ENCODE peak calls at places on chromosomes 12 and 14, in six cellular contexts. N, W, Q, M, F and Y are unnamed samples. For H3K4me1, the result is how much of the 10 kb centered on the place peaks cover.

GRCh38 chr12:76020731-76021672 is 10.6 kb downstream of the PHLDA1 start:
- DNase-seq in M (no peak), F (peak), N (peak), Q (peak), W (no peak), Y (no peak)

GRCh38 chr14:95561001-95561412 is 26.2 kb downstream of the GLRX5 start:
- DNase-seq in M (peak), W (peak), Q (peak), F (peak), N (peak), Y (peak)

GRCh38 chr12:111597731-111598636 is 1.1 kb downstream of the ATXN2 start:
- DNase-seq in M (no peak), W (peak), F (peak), N (peak), Q (peak), Y (peak)

GRCh38 chr12:6334359-6334758 is 7.5 kb downstream of the TNFRSF1A start:
- DNase-seq in Q (no peak), W (no peak), F (no peak), N (no peak), M (no peak), Y (no peak)

GRCh38 chr14:104278214-104278534 is 139.8 kb downstream of the KIF26A start:
- DNase-seq in F (no peak), W (no peak), N (no peak), Q (no peak), M (no peak), Y (no peak)

GRCh38 chr12:40286583-40286982 is 61.8 kb downstream of the LRRK2 start:
- DNase-seq in M (no peak), F (peak), W (no peak), N (no peak), Q (no peak), Y (no peak)

GRCh38 chr12:25151476-25151875 is 43.5 kb downstream of the DNAI7 start:
- DNase-seq in F (peak), Q (peak), N (peak), M (peak), W (no peak), Y (peak)

GRCh38 chr14:96037891-96038557 is 1.1 kb upstream of the C14orf132 start:
- DNase-seq in F (peak), M (peak), N (peak), Q (peak), W (no peak), Y (no peak)

GRCh38 chr12:127785535-127785934 is 481.4 kb upstream of the TMEM132C start:
- DNase-seq in M (no peak), W (no peak), Q (peak), N (peak), F (peak), Y (no peak)

GRCh38 chr12:58277231-58277630 is 335.9 kb downstream of the ATP23 start:
- DNase-seq in N (no peak), Q (no peak), F (no peak), M (no peak), W (no peak), Y (no peak)

GRCh38 chr12:14416658-14417057 is 51.2 kb downstream of the ATF7IP start:
- DNase-seq in Q (peak), W (no peak), M (no peak), N (peak), F (peak), Y (peak)

GRCh38 chr12:48067250-48067938 is 38.5 kb downstream of the SENP1 start:
- DNase-seq in Q (no peak), W (no peak), F (no peak), M (no peak), N (no peak), Y (no peak)

GRCh38 chr14:49970474-49971147 is 77.7 kb downstream of the ARF6 start:
- DNase-seq in Q (peak), W (no peak), M (no peak), N (peak), F (no peak), Y (peak)

GRCh38 chr12:29208060-29208459 is 59.0 kb downstream of the FAR2 start:
- DNase-seq in W (no peak), M (no peak), F (no peak), Q (no peak), N (no peak), Y (no peak)

GRCh38 chr12:90959538-90960139 is 4.7 kb upstream of the CCER1 start:
- DNase-seq in Q (peak), F (peak), W (no peak), M (no peak), N (peak), Y (no peak)

GRCh38 chr14:101755591-101756324 is 5.8 kb upstream of the PPP2R5C start:
- DNase-seq in Q (no peak), F (no peak), W (peak), M (no peak), N (no peak), Y (no peak)

GRCh38 chr14:91078095-91078737 is 17.8 kb upstream of the RPS6KA5 start:
- DNase-seq in F (no peak), Q (no peak), W (no peak), M (no peak), N (no peak), Y (no peak)

GRCh38 chr14:92692822-92693226 is 55.6 kb downstream of the LGMN start:
- DNase-seq in W (peak), M (no peak), Q (peak), F (peak), N (peak), Y (peak)

GRCh38 chr12:93442411-93443340 is 929 bp upstream of the UBE2N start:
- DNase-seq in M (no peak), Q (no peak), N (no peak), F (peak), W (no peak), Y (no peak)

GRCh38 chr12:8664228-8664963 is 1.8 kb upstream of the MFAP5 start:
- DNase-seq in W (no peak), Q (no peak), M (no peak), N (peak), F (no peak), Y (peak)

GRCh38 chr12:8822298-8822697 is at the start of gene A2ML1:
- DNase-seq in Q (no peak), M (no peak), N (no peak), W (no peak), F (peak), Y (no peak)

GRCh38 chr12:99444859-99445316 is 202.7 kb upstream of the GARIN6 start:
- DNase-seq in W (no peak), N (peak), Q (no peak), M (no peak), F (peak), Y (no peak)

GRCh38 chr12:26630546-26631027 is 202.4 kb downstream of the ITPR2 start:
- DNase-seq in M (no peak), W (no peak), Q (peak), F (no peak), N (peak), Y (no peak)

GRCh38 chr14:69093551-69094421 is 59.1 kb downstream of the DCAF5 start:
- DNase-seq in F (peak), N (peak), M (no peak), W (no peak), Q (peak), Y (no peak)

GRCh38 chr12:132329036-132329738 is at the start of gene GALNT9:
- DNase-seq in W (no peak), N (peak), Q (peak), M (no peak), F (no peak), Y (no peak)

GRCh38 chr12:54388214-54389138 is 3.9 kb upstream of the ZNF385A start:
- DNase-seq in Q (no peak), N (no peak), M (no peak), F (no peak), W (peak), Y (no peak)

GRCh38 chr12:16112626-16113560 is 164.6 kb downstream of the SLC15A5 start:
- DNase-seq in F (no peak), N (no peak), W (no peak), Q (peak), M (no peak), Y (peak)
- TF ChIP-seq CTCF in F (no peak), N (no peak), W (no peak), Q (no peak), M (no peak), Y (no peak)

GRCh38 chr12:1935700-1936378 is 17.4 kb upstream of the CACNA2D4 start:
- DNase-seq in W (no peak), Q (no peak), M (no peak), F (no peak), N (no peak), Y (no peak)

GRCh38 chr12:1934068-1934467 is 15.6 kb upstream of the CACNA2D4 start:
- DNase-seq in M (no peak), F (no peak), N (no peak), W (no peak), Q (no peak), Y (no peak)

GRCh38 chr12:1933342-1933992 is 15.0 kb upstream of the CACNA2D4 start:
- DNase-seq in M (no peak), W (peak), N (peak), Q (no peak), F (no peak), Y (no peak)

GRCh38 chr12:1935242-1935641 is 16.8 kb upstream of the CACNA2D4 start:
- DNase-seq in W (peak), Q (no peak), N (no peak), F (no peak), M (no peak), Y (no peak)

DNA sequence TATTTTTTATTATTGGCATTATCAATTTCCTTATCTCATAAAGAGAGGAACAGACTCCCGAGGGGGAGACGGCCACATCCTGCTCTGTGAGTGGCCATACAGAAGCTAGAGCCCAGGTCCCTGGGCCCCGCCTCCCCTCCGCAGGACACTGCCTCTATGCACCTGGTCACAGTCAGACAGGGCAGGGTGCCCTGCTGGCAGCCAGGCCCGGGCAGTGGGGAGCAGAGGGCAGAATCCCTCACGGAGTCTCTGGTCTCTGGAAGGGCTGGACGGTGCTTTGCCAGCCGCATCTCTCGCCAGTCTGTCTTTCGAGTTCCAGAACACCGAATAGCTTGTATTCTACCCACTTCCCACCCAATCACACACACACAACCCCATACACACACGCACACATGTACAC is 16.4 kb upstream of the CACNA2D4 start:
- DNase-seq in F (no peak), W (peak), Q (no peak), N (no peak), M (no peak), Y (no peak)
- H3K4me1 ChIP-seq in F (under half), W (under half), Q (under half), N (under half), M (half or more), Y (under half)

GRCh38 chr12:55725556-55725955 is 3.3 kb downstream of the CD63 start:
- DNase-seq in F (no peak), W (no peak), N (no peak), M (no peak), Q (no peak), Y (no peak)

GRCh38 chr12:55722948-55723347 is 2.8 kb downstream of the RDH5 start:
- DNase-seq in Q (no peak), N (no peak), W (no peak), F (no peak), M (no peak), Y (no peak)

GRCh38 chr12:55724226-55724939 is 4.2 kb downstream of the RDH5 start:
- DNase-seq in Q (peak), W (peak), M (no peak), F (no peak), N (peak), Y (no peak)

GRCh38 chr12:55723516-55724225 is 3.5 kb downstream of the RDH5 start:
- DNase-seq in F (no peak), M (no peak), Q (no peak), N (no peak), W (no peak), Y (no peak)

DNA sequence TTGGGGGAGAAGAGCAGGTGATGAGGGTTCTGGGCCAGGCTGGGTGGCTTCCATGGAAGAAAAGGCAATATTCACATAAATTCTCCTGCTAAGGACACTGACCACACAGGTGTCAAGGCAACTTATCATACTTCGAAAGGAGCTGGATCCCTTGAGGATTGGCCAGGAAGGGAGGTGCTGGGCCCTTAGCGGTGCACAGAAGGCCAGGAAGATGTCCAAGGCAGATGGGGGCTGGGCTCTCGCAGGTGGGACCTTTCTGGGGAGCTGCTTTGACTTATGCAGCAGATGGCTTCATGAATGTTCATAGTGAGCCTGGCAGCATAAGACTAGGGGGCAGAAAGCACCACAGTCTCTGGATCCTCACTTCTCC is 3.9 kb downstream of the CD63 start:
- DNase-seq in M (no peak), N (no peak), W (no peak), F (no peak), Q (no peak), Y (no peak)
- TF ChIP-seq CTCF in M (no peak), N (no peak), W (no peak), F (no peak), Q (no peak), Y (no peak)

GRCh38 chr12:109878247-109878625 is 2.1 kb downstream of the GLTP start:
- DNase-seq in M (no peak), N (no peak), W (no peak), Q (no peak), F (no peak), Y (no peak)
- H3K4me1 ChIP-seq in M (under half), N (under half), W (under half), Q (under half), F (under half), Y (under half)

GRCh38 chr14:77026930-77027537 is 1.5 kb downstream of the IRF2BPL start:
- DNase-seq in M (no peak), W (peak), Q (peak), F (no peak), N (peak), Y (peak)
- TF ChIP-seq CTCF in M (peak), W (peak), Q (no peak), F (peak), N (no peak), Y (no peak)

GRCh38 chr12:113604666-113605065 is 133.0 kb upstream of the LHX5 start:
- DNase-seq in N (no peak), W (no peak), M (no peak), F (no peak), Q (no peak), Y (no peak)

GRCh38 chr12:113598815-113599406 is 127.2 kb upstream of the LHX5 start:
- DNase-seq in N (no peak), F (no peak), W (no peak), Q (no peak), M (no peak), Y (no peak)

DNA sequence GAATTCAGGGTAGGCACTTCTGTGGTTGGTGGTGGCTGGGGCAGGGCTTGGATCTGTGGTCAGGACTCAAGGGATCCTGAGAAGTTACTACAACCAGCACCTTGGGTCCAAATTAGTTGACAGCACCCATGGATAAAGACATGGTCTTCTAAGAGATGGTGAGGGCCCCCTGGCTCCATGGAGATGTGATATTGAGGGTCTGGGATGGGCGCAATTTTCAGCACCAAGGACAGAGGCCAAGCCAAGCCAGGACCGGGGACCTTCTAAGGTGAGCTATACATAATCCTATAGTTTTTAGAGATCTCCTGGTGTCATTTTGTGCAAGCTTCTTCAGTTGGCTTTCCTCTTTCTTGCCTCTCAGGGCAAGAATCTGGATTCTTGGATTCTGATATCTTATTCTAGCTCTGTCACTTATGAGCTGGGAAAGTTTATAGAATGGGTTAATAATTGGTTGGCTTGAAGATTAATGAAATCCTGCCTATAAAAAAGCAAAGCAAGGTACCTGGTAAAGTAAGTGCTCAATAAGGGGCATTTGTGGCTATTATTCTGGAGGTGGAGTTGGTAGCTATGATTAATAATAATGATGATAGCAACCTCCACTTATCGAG is 130.1 kb upstream of the LHX5 start:
- DNase-seq in M (no peak), F (no peak), N (no peak), W (no peak), Q (peak), Y (no peak)
- H3K4me1 ChIP-seq in M (under half), F (under half), N (under half), W (under half), Q (under half), Y (under half)